ENCODE peak calls at places on chromosomes 13 and 19, in seven cellular contexts. One of them, this sample, is unnamed.
A peak's percentile ranks its signal among the peaks of the same experiment; 100 is the strongest.

GRCh38 chr19:47081095-47081494 is 32.5 kb downstream of the ZC3H4 start:
- DNase-seq in activated naive CD4-positive, alpha-beta T cell treated with Interleukin-2 at 50 U/mL for 16 hours: no peak
- DNase-seq in adrenal gland: no peak
- DNase-seq in stimulated activated CD8-positive, alpha-beta memory T cell treated with anti-CD3 and anti-CD28 coated beads, Interleukin-15, amount 100 ng/mL, for 24 hours: no peak
- DNase-seq in NCI-H1092 treated with DMSO at 0.1 percent for 48 hours: no peak
- DNase-seq in HFF-Myc: no peak
- DNase-seq in IMR-90: no peak
- DNase-seq in this sample: no peak

GRCh38 chr13:46520188-46520587 is 32.8 kb upstream of the LRCH1 start:
- DNase-seq in adrenal gland: peak; percentile 8
- DNase-seq in HFF-Myc: no peak
- DNase-seq in NCI-H1092 treated with DMSO at 0.1 percent for 48 hours: no peak
- DNase-seq in activated naive CD4-positive, alpha-beta T cell treated with Interleukin-2 at 50 U/mL for 16 hours: no peak
- DNase-seq in IMR-90: no peak
- DNase-seq in stimulated activated CD8-positive, alpha-beta memory T cell treated with anti-CD3 and anti-CD28 coated beads, Interleukin-15, amount 100 ng/mL, for 24 hours: no peak
- DNase-seq in this sample: no peak

GRCh38 chr19:49442354-49442753 is 1.0 kb upstream of the SLC17A7 start:
- DNase-seq in stimulated activated CD8-positive, alpha-beta memory T cell treated with anti-CD3 and anti-CD28 coated beads, Interleukin-15, amount 100 ng/mL, for 24 hours: no peak
- DNase-seq in adrenal gland: no peak
- DNase-seq in IMR-90: no peak
- DNase-seq in NCI-H1092 treated with DMSO at 0.1 percent for 48 hours: no peak
- DNase-seq in HFF-Myc: no peak
- DNase-seq in activated naive CD4-positive, alpha-beta T cell treated with Interleukin-2 at 50 U/mL for 16 hours: peak; percentile 32
- DNase-seq in this sample: peak; percentile 5

GRCh38 chr13:67515895-67516294 is 285.8 kb upstream of the PCDH9 start:
- DNase-seq in IMR-90: peak; percentile 75
- DNase-seq in activated naive CD4-positive, alpha-beta T cell treated with Interleukin-2 at 50 U/mL for 16 hours: no peak
- DNase-seq in HFF-Myc: peak; percentile 6
- DNase-seq in NCI-H1092 treated with DMSO at 0.1 percent for 48 hours: no peak
- DNase-seq in adrenal gland: no peak
- DNase-seq in stimulated activated CD8-positive, alpha-beta memory T cell treated with anti-CD3 and anti-CD28 coated beads, Interleukin-15, amount 100 ng/mL, for 24 hours: no peak
- DNase-seq in this sample: peak; percentile 87

GRCh38 chr19:30387311-30388115 is 15.3 kb downstream of the ZNF536 start:
- DNase-seq in activated naive CD4-positive, alpha-beta T cell treated with Interleukin-2 at 50 U/mL for 16 hours: no peak
- DNase-seq in HFF-Myc: no peak
- DNase-seq in adrenal gland: peak; percentile 79
- DNase-seq in NCI-H1092 treated with DMSO at 0.1 percent for 48 hours: no peak
- DNase-seq in IMR-90: no peak
- DNase-seq in stimulated activated CD8-positive, alpha-beta memory T cell treated with anti-CD3 and anti-CD28 coated beads, Interleukin-15, amount 100 ng/mL, for 24 hours: no peak
- DNase-seq in this sample: no peak

GRCh38 chr13:99796175-99796819 is 175.3 kb downstream of the ZIC5 start:
- DNase-seq in stimulated activated CD8-positive, alpha-beta memory T cell treated with anti-CD3 and anti-CD28 coated beads, Interleukin-15, amount 100 ng/mL, for 24 hours: no peak
- DNase-seq in adrenal gland: peak; percentile 23
- DNase-seq in NCI-H1092 treated with DMSO at 0.1 percent for 48 hours: no peak
- DNase-seq in activated naive CD4-positive, alpha-beta T cell treated with Interleukin-2 at 50 U/mL for 16 hours: no peak
- DNase-seq in HFF-Myc: peak; percentile 53
- DNase-seq in IMR-90: peak; percentile 32
- DNase-seq in this sample: peak; percentile 21

GRCh38 chr19:46898731-46899130 is 37.9 kb downstream of the ARHGAP35 start:
- DNase-seq in stimulated activated CD8-positive, alpha-beta memory T cell treated with anti-CD3 and anti-CD28 coated beads, Interleukin-15, amount 100 ng/mL, for 24 hours: no peak
- DNase-seq in HFF-Myc: no peak
- DNase-seq in activated naive CD4-positive, alpha-beta T cell treated with Interleukin-2 at 50 U/mL for 16 hours: no peak
- DNase-seq in NCI-H1092 treated with DMSO at 0.1 percent for 48 hours: no peak
- DNase-seq in IMR-90: peak; percentile 76
- DNase-seq in adrenal gland: no peak
- DNase-seq in this sample: no peak

GRCh38 chr13:65943024-65943423 is 1287.1 kb downstream of the PCDH9 start:
- DNase-seq in activated naive CD4-positive, alpha-beta T cell treated with Interleukin-2 at 50 U/mL for 16 hours: no peak
- DNase-seq in IMR-90: peak; percentile 45
- DNase-seq in stimulated activated CD8-positive, alpha-beta memory T cell treated with anti-CD3 and anti-CD28 coated beads, Interleukin-15, amount 100 ng/mL, for 24 hours: no peak
- DNase-seq in adrenal gland: no peak
- DNase-seq in HFF-Myc: no peak
- DNase-seq in NCI-H1092 treated with DMSO at 0.1 percent for 48 hours: peak; percentile 34
- DNase-seq in this sample: no peak

GRCh38 chr19:34963531-34964406 is at the start of gene ZNF792:
- DNase-seq in activated naive CD4-positive, alpha-beta T cell treated with Interleukin-2 at 50 U/mL for 16 hours: peak; percentile 54
- DNase-seq in stimulated activated CD8-positive, alpha-beta memory T cell treated with anti-CD3 and anti-CD28 coated beads, Interleukin-15, amount 100 ng/mL, for 24 hours: peak; percentile 25
- DNase-seq in NCI-H1092 treated with DMSO at 0.1 percent for 48 hours: peak; percentile 40
- DNase-seq in adrenal gland: peak; percentile 72
- DNase-seq in HFF-Myc: no peak
- DNase-seq in IMR-90: peak; percentile 34
- DNase-seq in this sample: peak; percentile 17

GRCh38 chr13:29594310-29594709 is 1.2 kb downstream of the SLC7A1 start:
- DNase-seq in adrenal gland: no peak
- DNase-seq in stimulated activated CD8-positive, alpha-beta memory T cell treated with anti-CD3 and anti-CD28 coated beads, Interleukin-15, amount 100 ng/mL, for 24 hours: peak; percentile 14
- DNase-seq in HFF-Myc: peak; percentile 45
- DNase-seq in NCI-H1092 treated with DMSO at 0.1 percent for 48 hours: peak; percentile 3
- DNase-seq in IMR-90: peak; percentile 91
- DNase-seq in activated naive CD4-positive, alpha-beta T cell treated with Interleukin-2 at 50 U/mL for 16 hours: peak; percentile 60
- DNase-seq in this sample: peak; percentile 79

GRCh38 chr19:55305491-55305890 is 19.6 kb downstream of the TMEM150B start:
- DNase-seq in adrenal gland: peak; percentile 74
- DNase-seq in HFF-Myc: no peak
- DNase-seq in IMR-90: no peak
- DNase-seq in NCI-H1092 treated with DMSO at 0.1 percent for 48 hours: peak; percentile 1
- DNase-seq in stimulated activated CD8-positive, alpha-beta memory T cell treated with anti-CD3 and anti-CD28 coated beads, Interleukin-15, amount 100 ng/mL, for 24 hours: no peak
- DNase-seq in activated naive CD4-positive, alpha-beta T cell treated with Interleukin-2 at 50 U/mL for 16 hours: peak; percentile 53
- DNase-seq in this sample: no peak

GRCh38 chr13:89097994-89098393 is 1426.8 kb downstream of the SLITRK5 start:
- DNase-seq in IMR-90: no peak
- DNase-seq in HFF-Myc: no peak
- DNase-seq in activated naive CD4-positive, alpha-beta T cell treated with Interleukin-2 at 50 U/mL for 16 hours: no peak
- DNase-seq in adrenal gland: no peak
- DNase-seq in stimulated activated CD8-positive, alpha-beta memory T cell treated with anti-CD3 and anti-CD28 coated beads, Interleukin-15, amount 100 ng/mL, for 24 hours: no peak
- DNase-seq in NCI-H1092 treated with DMSO at 0.1 percent for 48 hours: no peak
- DNase-seq in this sample: no peak